ENCODE peak calls at places on chromosomes 3 and 15, in nine cellular contexts. C, F, D, I, B, E, O, Y and G are unnamed samples.

GRCh38 chr3:52277071-52277964 is 1.1 kb downstream of the WDR82 start:
- DNase-seq in I (peak; percentile 88), Y (peak; percentile 85), E (peak; percentile 81), F (peak; percentile 86), O (peak; percentile 44), C (peak; percentile 75), B (peak; percentile 48), D (peak; percentile 77), G (peak; percentile 80)

GRCh38 chr3:51662456-51662855 is 8.6 kb upstream of the TEX264 start:
- DNase-seq in D (no peak), E (no peak), F (no peak), O (no peak), I (no peak), Y (no peak), C (no peak), B (no peak), G (no peak)

GRCh38 chr3:137764001-137764433 is at the start of gene SOX14:
- DNase-seq in Y (no peak), C (no peak), O (peak; percentile 28), I (no peak), F (peak; percentile 64), D (no peak), B (no peak), E (peak; percentile 52), G (no peak)

GRCh38 chr15:74752486-74753395 is 4.1 kb downstream of the CYP1A2 start:
- DNase-seq in F (no peak), E (no peak), B (no peak), I (no peak), D (no peak), C (no peak), O (no peak), Y (no peak), G (no peak)

GRCh38 chr15:42491540-42492225 is 742 bp upstream of the ZNF106 start:
- DNase-seq in Y (no peak), I (no peak), F (no peak), C (no peak), O (no peak), E (no peak), B (peak; percentile 36), D (no peak), G (no peak)

GRCh38 chr3:30688776-30689175 is 82.4 kb downstream of the TGFBR2 start:
- DNase-seq in C (no peak), B (no peak), O (no peak), E (no peak), D (no peak), I (no peak), Y (no peak), F (no peak), G (no peak)

GRCh38 chr3:142489572-142490323 is 41.9 kb upstream of the XRN1 start:
- DNase-seq in F (no peak), O (peak; percentile 67), B (no peak), C (no peak), D (no peak), I (no peak), Y (no peak), E (no peak), G (no peak)

GRCh38 chr3:58492385-58492970 is 582 bp downstream of the KCTD6 start:
- DNase-seq in B (peak; percentile 15), D (no peak), I (no peak), C (peak; percentile 70), Y (no peak), E (no peak), F (no peak), O (no peak), G (peak; percentile 20)

GRCh38 chr15:39592500-39592899 is 11.6 kb downstream of the THBS1 start:
- DNase-seq in Y (no peak), C (no peak), B (no peak), E (no peak), F (no peak), O (no peak), I (no peak), D (no peak), G (no peak)

GRCh38 chr15:39594764-39595620 is 14.1 kb downstream of the THBS1 start:
- DNase-seq in C (no peak), O (no peak), Y (no peak), I (no peak), F (no peak), E (no peak), D (no peak), B (no peak), G (no peak)

GRCh38 chr15:39595621-39596221 is 14.8 kb downstream of the THBS1 start:
- DNase-seq in F (no peak), D (no peak), O (no peak), B (no peak), Y (no peak), I (no peak), C (no peak), E (no peak), G (no peak)

GRCh38 chr15:39593071-39594055 is 12.5 kb downstream of the THBS1 start:
- DNase-seq in E (no peak), I (no peak), C (no peak), O (no peak), B (no peak), F (no peak), Y (no peak), D (no peak), G (no peak)

GRCh38 chr15:39594056-39594763 is 13.3 kb downstream of the THBS1 start:
- DNase-seq in D (no peak), E (no peak), B (no peak), C (no peak), O (no peak), I (no peak), Y (no peak), F (no peak), G (no peak)
- H3K36me3 ChIP-seq in D (peaks cover 72% of the 10 kb centered on the region), E (peaks cover 75% of the 10 kb centered on the region), B (no peaks in the 10 kb centered on the region), C (no peaks in the 10 kb centered on the region), O (no peaks in the 10 kb centered on the region), I (peaks cover 36% of the 10 kb centered on the region), Y (peaks cover 61% of the 10 kb centered on the region), F (peaks cover 4% of the 10 kb centered on the region), G (no peaks in the 10 kb centered on the region)

GRCh38 chr3:196281962-196282361 is 5.6 kb downstream of the PCYT1A start:
- DNase-seq in C (no peak), Y (no peak), B (no peak), D (no peak), I (no peak), E (no peak), F (no peak), O (no peak), G (no peak)

GRCh38 chr3:196287405-196288140 is at the start of gene PCYT1A:
- DNase-seq in D (peak; percentile 95), C (peak; percentile 86), B (peak; percentile 95), F (peak; percentile 93), I (peak; percentile 92), E (peak; percentile 96), Y (peak; percentile 87), O (peak; percentile 90), G (peak; percentile 87)

GRCh38 chr3:196280689-196281463 is 6.7 kb downstream of the PCYT1A start:
- DNase-seq in E (no peak), B (no peak), F (no peak), I (no peak), O (no peak), D (no peak), C (no peak), Y (no peak), G (peak; percentile 59)

GRCh38 chr3:196287066-196287404 is 491 bp downstream of the PCYT1A start:
- DNase-seq in B (no peak), C (peak; percentile 12), Y (peak; percentile 28), F (peak; percentile 45), E (no peak), D (no peak), I (no peak), O (no peak), G (no peak)

DNA sequence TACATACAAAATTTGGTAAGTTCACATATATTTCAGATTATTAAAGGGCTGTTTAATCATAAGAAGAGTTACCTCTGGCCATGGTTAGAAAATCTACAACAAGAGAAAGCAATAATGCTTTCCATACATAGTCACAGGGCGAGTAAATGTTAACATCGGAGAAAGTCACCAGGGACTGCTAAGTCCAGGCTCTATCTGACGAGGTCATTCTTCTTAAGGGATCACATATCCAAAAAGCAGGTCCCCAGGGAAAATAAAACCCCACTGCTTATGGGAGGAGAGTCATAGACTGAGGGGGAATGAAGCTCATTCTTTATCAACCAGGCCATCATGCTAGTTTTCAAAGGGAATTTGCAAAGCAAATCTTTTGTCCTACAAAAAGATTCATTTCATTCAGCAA is 3.1 kb downstream of the PCYT1A start:
- DNase-seq in O (no peak), Y (no peak), F (no peak), D (no peak), I (no peak), B (no peak), C (no peak), E (no peak), G (no peak)
- H3K4me3 ChIP-seq in O (no peak overlapping the region), Y (no peak overlapping the region), F (no peak overlapping the region), D (no peak overlapping the region), I (no peak overlapping the region), B (no peak overlapping the region), C (no peak overlapping the region), E (no peak overlapping the region), G (no peak overlapping the region)

GRCh38 chr3:13698498-13698897 is 149.6 kb downstream of the FBLN2 start:
- DNase-seq in C (no peak), I (no peak), O (no peak), Y (no peak), E (no peak), B (no peak), F (no peak), D (no peak), G (no peak)

GRCh38 chr3:13703071-13703470 is 154.1 kb downstream of the FBLN2 start:
- DNase-seq in I (no peak), B (no peak), F (no peak), D (no peak), Y (no peak), O (no peak), E (no peak), C (no peak), G (no peak)

GRCh38 chr3:13700889-13701288 is 152.0 kb downstream of the FBLN2 start:
- DNase-seq in I (no peak), E (no peak), B (no peak), F (no peak), D (no peak), O (no peak), C (no peak), Y (no peak), G (no peak)

GRCh38 chr3:13702226-13702820 is 153.4 kb downstream of the FBLN2 start:
- DNase-seq in B (no peak), Y (no peak), E (no peak), F (peak; percentile 18), D (no peak), C (no peak), I (no peak), O (no peak), G (no peak)

GRCh38 chr3:13700362-13700761 is 151.4 kb downstream of the FBLN2 start:
- DNase-seq in Y (no peak), D (no peak), E (no peak), C (no peak), F (no peak), B (peak; percentile 14), I (no peak), O (no peak), G (no peak)
- TF ChIP-seq CTCF in Y (no peak), D (no peak), E (no peak), C (no peak), F (no peak), B (no peak), I (no peak), O (no peak), G (no peak)

DNA sequence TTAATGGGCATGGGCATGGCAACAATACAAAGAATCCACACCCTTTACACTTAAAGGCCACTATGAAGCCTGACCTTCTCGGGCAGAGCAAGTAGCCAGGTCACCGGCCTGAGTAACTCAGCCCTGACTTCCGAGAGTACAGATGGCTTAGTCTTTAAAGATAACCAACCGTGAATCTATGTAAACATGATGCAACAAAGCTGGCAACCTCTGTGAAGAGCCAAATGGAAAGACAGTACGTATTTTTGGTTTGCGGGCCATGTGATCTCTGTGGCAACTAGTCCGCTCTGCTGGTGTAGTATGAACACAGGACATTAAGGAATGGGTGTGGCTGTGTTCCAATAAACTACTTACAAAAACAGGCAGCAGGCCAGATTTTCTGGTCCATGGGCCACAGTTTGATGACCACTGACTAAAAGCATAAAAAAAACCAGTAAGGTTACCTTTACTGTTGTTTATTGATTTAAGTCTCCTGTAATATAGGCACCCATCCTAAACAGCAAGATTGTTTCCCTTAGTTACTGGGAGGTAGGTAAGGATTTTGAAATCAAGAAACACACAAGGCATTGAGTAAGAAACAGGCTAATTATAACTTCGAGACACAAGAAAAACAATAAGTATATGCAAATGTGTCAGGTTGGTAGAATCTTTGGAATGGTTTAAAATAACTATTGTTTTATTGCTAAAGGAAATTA is 14.5 kb downstream of the RIOX2 start:
- DNase-seq in E (no peak), Y (no peak), O (peak; percentile 36), C (no peak), D (no peak), B (no peak), I (no peak), F (no peak), G (no peak)
- H3K36me3 ChIP-seq in E (no peaks in the 10 kb centered on the region), Y (peaks cover 17% of the 10 kb centered on the region), O (no peaks in the 10 kb centered on the region), C (peaks cover 92% of the 10 kb centered on the region), D (peaks cover 22% of the 10 kb centered on the region), B (peaks cover 55% of the 10 kb centered on the region), I (peaks cover 8% of the 10 kb centered on the region), F (peaks cover 4% of the 10 kb centered on the region), G (peaks cover 15% of the 10 kb centered on the region)